ENCODE peak calls at places on chromosomes 11 and 22, in nine cellular contexts. One of them, this sample, is unnamed.

GRCh38 chr11:36265793-36266628 is 23.2 kb downstream of the COMMD9 start:
- DNase-seq in cardiac fibroblast: peak
- DNase-seq in endothelial cell of umbilical vein: peak
- DNase-seq in body of pancreas: peak
- DNase-seq in lower leg skin: no peak
- DNase-seq in endothelial cell: peak
- DNase-seq in chondrocyte: no peak
- DNase-seq in heart left ventricle: peak
- DNase-seq in AG04450: no peak
- DNase-seq in this sample: no peak

GRCh38 chr11:19453893-19454292 is 213.1 kb upstream of the E2F8 start:
- DNase-seq in cardiac fibroblast: peak
- DNase-seq in endothelial cell of umbilical vein: no peak
- DNase-seq in body of pancreas: no peak
- DNase-seq in lower leg skin: peak
- DNase-seq in endothelial cell: no peak
- DNase-seq in chondrocyte: no peak
- DNase-seq in heart left ventricle: no peak
- DNase-seq in AG04450: no peak
- DNase-seq in this sample: no peak

GRCh38 chr11:118623291-118623655 is 15.9 kb downstream of the PHLDB1 start:
- DNase-seq in cardiac fibroblast: peak
- DNase-seq in endothelial cell of umbilical vein: peak
- DNase-seq in body of pancreas: no peak
- DNase-seq in lower leg skin: peak
- DNase-seq in endothelial cell: no peak
- DNase-seq in chondrocyte: peak
- DNase-seq in heart left ventricle: peak
- DNase-seq in AG04450: no peak
- DNase-seq in this sample: peak

GRCh38 chr11:747176-748006 is at the start of gene TALDO1:
- DNase-seq in cardiac fibroblast: peak
- DNase-seq in endothelial cell of umbilical vein: peak
- DNase-seq in body of pancreas: peak
- DNase-seq in lower leg skin: peak
- DNase-seq in endothelial cell: peak
- DNase-seq in chondrocyte: peak
- DNase-seq in heart left ventricle: peak
- DNase-seq in AG04450: peak
- DNase-seq in this sample: peak

GRCh38 chr22:25698986-25699385 is 43.0 kb upstream of the MYO18B start:
- DNase-seq in cardiac fibroblast: no peak
- DNase-seq in endothelial cell of umbilical vein: no peak
- DNase-seq in body of pancreas: no peak
- DNase-seq in lower leg skin: no peak
- DNase-seq in endothelial cell: no peak
- DNase-seq in chondrocyte: no peak
- DNase-seq in heart left ventricle: no peak
- DNase-seq in AG04450: no peak
- DNase-seq in this sample: no peak

GRCh38 chr22:23526588-23527315 is 53.3 kb downstream of the IGLL1 start:
- DNase-seq in cardiac fibroblast: no peak
- DNase-seq in endothelial cell of umbilical vein: no peak
- DNase-seq in body of pancreas: no peak
- DNase-seq in lower leg skin: no peak
- DNase-seq in endothelial cell: no peak
- DNase-seq in chondrocyte: peak
- DNase-seq in heart left ventricle: peak
- DNase-seq in AG04450: no peak
- DNase-seq in this sample: no peak

GRCh38 chr11:12008790-12009616 is 577 bp upstream of the DKK3 start:
- DNase-seq in cardiac fibroblast: peak
- DNase-seq in endothelial cell of umbilical vein: peak
- DNase-seq in body of pancreas: no peak
- DNase-seq in lower leg skin: peak
- DNase-seq in endothelial cell: peak
- DNase-seq in chondrocyte: no peak
- DNase-seq in heart left ventricle: peak
- DNase-seq in AG04450: no peak
- DNase-seq in this sample: peak

GRCh38 chr11:120091121-120091520 is 46.8 kb downstream of the TRIM29 start:
- DNase-seq in cardiac fibroblast: no peak
- DNase-seq in endothelial cell of umbilical vein: no peak
- DNase-seq in body of pancreas: no peak
- DNase-seq in lower leg skin: no peak
- DNase-seq in endothelial cell: no peak
- DNase-seq in chondrocyte: no peak
- DNase-seq in heart left ventricle: no peak
- DNase-seq in AG04450: no peak
- DNase-seq in this sample: no peak

DNA sequence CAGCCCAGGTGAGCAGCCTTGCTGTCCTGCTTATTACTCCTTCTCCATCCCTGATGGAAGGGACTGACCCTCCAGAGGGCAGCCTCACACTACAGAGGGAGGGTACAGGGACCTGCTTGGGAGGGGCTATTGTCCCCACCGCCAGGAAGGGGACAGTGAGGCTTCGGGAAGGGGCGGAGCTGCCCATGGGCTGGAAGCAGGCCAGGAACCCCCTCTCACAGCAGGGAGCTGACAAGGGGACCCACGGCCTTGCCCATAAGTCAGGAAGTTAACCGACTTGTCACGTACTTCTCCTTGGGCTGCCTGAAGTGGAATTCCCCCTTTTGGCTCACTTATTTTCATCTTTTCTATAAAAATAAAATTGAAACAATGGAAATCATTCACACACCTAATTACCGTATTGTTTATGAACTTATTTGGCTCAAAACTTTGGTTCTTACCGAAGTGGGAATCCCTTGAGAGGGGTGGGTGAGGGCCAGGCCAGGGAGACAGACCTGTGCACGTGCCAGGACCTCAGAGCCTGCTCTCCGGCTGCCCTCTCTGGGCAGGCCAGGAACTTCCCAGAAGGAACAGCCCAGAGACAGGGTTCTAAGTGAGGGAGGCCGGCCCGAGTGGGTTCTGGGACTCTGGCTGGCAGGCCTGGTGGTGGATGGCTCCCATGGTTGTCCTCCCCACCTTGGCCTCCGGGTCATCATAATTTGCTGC is 5.8 kb downstream of the MGAT3 start:
- DNase-seq in cardiac fibroblast: no peak
- DNase-seq in endothelial cell of umbilical vein: no peak
- DNase-seq in body of pancreas: no peak
- DNase-seq in lower leg skin: no peak
- DNase-seq in endothelial cell: no peak
- DNase-seq in chondrocyte: no peak
- DNase-seq in heart left ventricle: peak
- DNase-seq in AG04450: no peak
- DNase-seq in this sample: no peak
- TF ChIP-seq CTCF in cardiac fibroblast: no peak
- TF ChIP-seq CTCF in endothelial cell of umbilical vein: no peak
- TF ChIP-seq CTCF in body of pancreas: no peak
- TF ChIP-seq CTCF in lower leg skin: no peak
- TF ChIP-seq CTCF in endothelial cell: no peak
- TF ChIP-seq CTCF in chondrocyte: peak
- TF ChIP-seq CTCF in heart left ventricle: peak
- TF ChIP-seq CTCF in AG04450: no peak
- TF ChIP-seq CTCF in this sample: no peak

DNA sequence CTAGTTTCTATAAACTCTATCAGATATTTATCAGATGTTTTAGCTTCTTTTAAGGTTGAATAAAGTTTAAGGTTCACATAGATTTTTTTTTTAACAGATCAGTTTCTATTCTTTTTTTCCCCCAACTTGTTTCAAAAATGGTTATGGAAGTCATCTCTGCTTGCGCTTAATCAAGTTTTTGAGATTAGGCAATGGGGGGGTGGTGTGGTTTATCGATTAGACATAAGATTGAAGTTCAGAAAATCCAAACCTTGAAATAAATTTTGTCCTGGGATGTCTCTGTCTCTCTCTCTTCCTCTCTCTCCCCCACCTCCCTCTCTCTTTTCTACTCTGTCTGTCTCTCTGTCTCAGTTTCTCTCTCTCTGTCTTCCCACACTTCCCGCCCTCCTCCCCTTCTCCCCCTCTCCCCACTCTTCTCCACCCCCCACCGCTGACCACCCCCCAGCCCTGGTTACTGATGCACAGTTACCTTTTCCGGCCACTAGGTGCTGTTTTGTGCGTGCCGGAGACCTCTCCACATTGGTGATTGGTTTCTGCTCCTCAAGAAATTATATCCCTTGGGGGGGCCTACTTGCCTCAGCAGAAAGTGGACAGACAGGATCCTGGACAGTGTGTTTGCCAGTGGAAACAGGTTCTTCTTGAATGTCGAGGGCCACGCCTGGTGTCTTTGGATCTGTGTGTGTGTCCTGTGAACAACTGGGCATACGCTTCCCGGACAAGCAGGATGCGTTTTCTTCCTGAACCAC is 29.7 kb upstream of the ANO1 start:
- DNase-seq in cardiac fibroblast: no peak
- DNase-seq in endothelial cell of umbilical vein: no peak
- DNase-seq in body of pancreas: no peak
- DNase-seq in lower leg skin: peak
- DNase-seq in endothelial cell: peak
- DNase-seq in chondrocyte: no peak
- DNase-seq in heart left ventricle: no peak
- DNase-seq in AG04450: no peak
- DNase-seq in this sample: no peak
- TF ChIP-seq CTCF in cardiac fibroblast: peak
- TF ChIP-seq CTCF in endothelial cell of umbilical vein: no peak
- TF ChIP-seq CTCF in body of pancreas: no peak
- TF ChIP-seq CTCF in lower leg skin: no peak
- TF ChIP-seq CTCF in endothelial cell: peak
- TF ChIP-seq CTCF in chondrocyte: peak
- TF ChIP-seq CTCF in heart left ventricle: peak
- TF ChIP-seq CTCF in AG04450: peak
- TF ChIP-seq CTCF in this sample: peak

GRCh38 chr22:37281646-37282384 is 493 bp upstream of the CYTH4 start:
- DNase-seq in cardiac fibroblast: no peak
- DNase-seq in endothelial cell of umbilical vein: no peak
- DNase-seq in body of pancreas: no peak
- DNase-seq in lower leg skin: no peak
- DNase-seq in endothelial cell: no peak
- DNase-seq in chondrocyte: no peak
- DNase-seq in heart left ventricle: peak
- DNase-seq in AG04450: no peak
- DNase-seq in this sample: no peak

GRCh38 chr22:37284126-37284806 is 2.0 kb downstream of the CYTH4 start:
- DNase-seq in cardiac fibroblast: no peak
- DNase-seq in endothelial cell of umbilical vein: no peak
- DNase-seq in body of pancreas: no peak
- DNase-seq in lower leg skin: no peak
- DNase-seq in endothelial cell: no peak
- DNase-seq in chondrocyte: no peak
- DNase-seq in heart left ventricle: peak
- DNase-seq in AG04450: no peak
- DNase-seq in this sample: no peak

GRCh38 chr22:37282385-37282677 is at the start of gene CYTH4:
- DNase-seq in cardiac fibroblast: no peak
- DNase-seq in endothelial cell of umbilical vein: peak
- DNase-seq in body of pancreas: no peak
- DNase-seq in lower leg skin: peak
- DNase-seq in endothelial cell: no peak
- DNase-seq in chondrocyte: no peak
- DNase-seq in heart left ventricle: peak
- DNase-seq in AG04450: no peak
- DNase-seq in this sample: no peak

GRCh38 chr22:37284807-37285355 is 2.6 kb downstream of the CYTH4 start:
- DNase-seq in cardiac fibroblast: no peak
- DNase-seq in endothelial cell of umbilical vein: no peak
- DNase-seq in body of pancreas: no peak
- DNase-seq in lower leg skin: no peak
- DNase-seq in endothelial cell: no peak
- DNase-seq in chondrocyte: no peak
- DNase-seq in heart left ventricle: peak
- DNase-seq in AG04450: no peak
- DNase-seq in this sample: no peak

GRCh38 chr22:37283393-37283937 is 1.2 kb downstream of the CYTH4 start:
- DNase-seq in cardiac fibroblast: no peak
- DNase-seq in endothelial cell of umbilical vein: no peak
- DNase-seq in body of pancreas: no peak
- DNase-seq in lower leg skin: no peak
- DNase-seq in endothelial cell: no peak
- DNase-seq in chondrocyte: no peak
- DNase-seq in heart left ventricle: peak
- DNase-seq in AG04450: no peak
- DNase-seq in this sample: no peak
- TF ChIP-seq CTCF in cardiac fibroblast: no peak
- TF ChIP-seq CTCF in endothelial cell of umbilical vein: no peak
- TF ChIP-seq CTCF in body of pancreas: no peak
- TF ChIP-seq CTCF in lower leg skin: no peak
- TF ChIP-seq CTCF in endothelial cell: no peak
- TF ChIP-seq CTCF in chondrocyte: no peak
- TF ChIP-seq CTCF in heart left ventricle: no peak
- TF ChIP-seq CTCF in AG04450: peak
- TF ChIP-seq CTCF in this sample: peak

GRCh38 chr22:48241658-48242057 is 1479.2 kb downstream of the TBC1D22A start:
- DNase-seq in cardiac fibroblast: no peak
- DNase-seq in endothelial cell of umbilical vein: no peak
- DNase-seq in body of pancreas: no peak
- DNase-seq in lower leg skin: peak
- DNase-seq in endothelial cell: no peak
- DNase-seq in chondrocyte: no peak
- DNase-seq in heart left ventricle: no peak
- DNase-seq in AG04450: no peak
- DNase-seq in this sample: no peak
- TF ChIP-seq CTCF in cardiac fibroblast: no peak
- TF ChIP-seq CTCF in endothelial cell of umbilical vein: no peak
- TF ChIP-seq CTCF in body of pancreas: no peak
- TF ChIP-seq CTCF in lower leg skin: no peak
- TF ChIP-seq CTCF in endothelial cell: no peak
- TF ChIP-seq CTCF in chondrocyte: no peak
- TF ChIP-seq CTCF in heart left ventricle: no peak
- TF ChIP-seq CTCF in AG04450: no peak
- TF ChIP-seq CTCF in this sample: no peak

GRCh38 chr22:20758688-20759087 is 15.2 kb upstream of the SERPIND1 start:
- DNase-seq in cardiac fibroblast: no peak
- DNase-seq in endothelial cell of umbilical vein: peak
- DNase-seq in body of pancreas: no peak
- DNase-seq in lower leg skin: no peak
- DNase-seq in endothelial cell: no peak
- DNase-seq in chondrocyte: no peak
- DNase-seq in heart left ventricle: no peak
- DNase-seq in AG04450: no peak
- DNase-seq in this sample: no peak
- TF ChIP-seq CTCF in cardiac fibroblast: peak
- TF ChIP-seq CTCF in endothelial cell of umbilical vein: no peak
- TF ChIP-seq CTCF in body of pancreas: no peak
- TF ChIP-seq CTCF in lower leg skin: no peak
- TF ChIP-seq CTCF in endothelial cell: no peak
- TF ChIP-seq CTCF in chondrocyte: no peak
- TF ChIP-seq CTCF in heart left ventricle: no peak
- TF ChIP-seq CTCF in AG04450: no peak
- TF ChIP-seq CTCF in this sample: no peak

GRCh38 chr22:31496007-31496734 is at the start of gene SFI1:
- DNase-seq in cardiac fibroblast: peak
- DNase-seq in endothelial cell of umbilical vein: peak
- DNase-seq in body of pancreas: peak
- DNase-seq in lower leg skin: peak
- DNase-seq in endothelial cell: peak
- DNase-seq in chondrocyte: peak
- DNase-seq in heart left ventricle: peak
- DNase-seq in AG04450: peak
- DNase-seq in this sample: peak
- TF ChIP-seq CTCF in cardiac fibroblast: peak
- TF ChIP-seq CTCF in endothelial cell of umbilical vein: peak
- TF ChIP-seq CTCF in body of pancreas: peak
- TF ChIP-seq CTCF in lower leg skin: no peak
- TF ChIP-seq CTCF in endothelial cell: no peak
- TF ChIP-seq CTCF in chondrocyte: peak
- TF ChIP-seq CTCF in heart left ventricle: peak
- TF ChIP-seq CTCF in AG04450: peak
- TF ChIP-seq CTCF in this sample: peak

GRCh38 chr22:38705235-38706100 is at the start of gene GTPBP1:
- DNase-seq in cardiac fibroblast: peak
- DNase-seq in endothelial cell of umbilical vein: peak
- DNase-seq in body of pancreas: peak
- DNase-seq in lower leg skin: peak
- DNase-seq in endothelial cell: peak
- DNase-seq in chondrocyte: peak
- DNase-seq in heart left ventricle: peak
- DNase-seq in AG04450: peak
- DNase-seq in this sample: peak
- TF ChIP-seq CTCF in cardiac fibroblast: no peak
- TF ChIP-seq CTCF in endothelial cell of umbilical vein: no peak
- TF ChIP-seq CTCF in body of pancreas: peak
- TF ChIP-seq CTCF in lower leg skin: no peak
- TF ChIP-seq CTCF in endothelial cell: no peak
- TF ChIP-seq CTCF in chondrocyte: no peak
- TF ChIP-seq CTCF in heart left ventricle: peak
- TF ChIP-seq CTCF in AG04450: no peak
- TF ChIP-seq CTCF in this sample: peak